ENCODE peak calls at places on chromosome 21, in six cellular contexts. M, W, P, O, Z and J are unnamed samples.

GRCh38 chr21:30707409-30707808 is 11.2 kb downstream of the KRTAP21-3 start:
- DNase-seq in Z (no peak), P (no peak), W (no peak), M (no peak), O (no peak), J (no peak)

GRCh38 chr21:37587635-37588177 is 221.1 kb downstream of the DYRK1A start:
- DNase-seq in O (no peak), Z (no peak), W (no peak), P (no peak), M (no peak), J (no peak)

GRCh38 chr21:36835383-36835795 is 131.1 kb downstream of the HLCS start:
- DNase-seq in M (no peak), W (no peak), O (no peak), P (no peak), Z (no peak), J (no peak)

GRCh38 chr21:44965251-44966022 is 25.6 kb downstream of the SLX9 start:
- DNase-seq in M (no peak), W (no peak), Z (peak; percentile 12), P (no peak), O (no peak), J (no peak)

GRCh38 chr21:43697758-43698643 is 20.9 kb upstream of the PDXK start:
- DNase-seq in O (peak; percentile 28), W (no peak), P (no peak), Z (no peak), M (no peak), J (peak; percentile 22)

GRCh38 chr21:14114251-14114650 is 96.5 kb downstream of the LIPI start:
- DNase-seq in W (peak; percentile 71), M (no peak), O (no peak), P (no peak), Z (no peak), J (peak; percentile 23)

GRCh38 chr21:45293726-45294401 is 6.2 kb upstream of the POFUT2 start:
- DNase-seq in M (no peak), W (no peak), Z (peak; percentile 64), P (no peak), O (peak; percentile 80), J (no peak)

GRCh38 chr21:29196021-29196663 is 65.7 kb downstream of the MAP3K7CL start:
- DNase-seq in M (peak; percentile 91), W (peak; percentile 96), P (peak; percentile 85), O (no peak), Z (peak; percentile 56), J (peak; percentile 95)

GRCh38 chr21:27545754-27546349 is 579.0 kb upstream of the ADAMTS5 start:
- DNase-seq in Z (no peak), W (no peak), P (no peak), M (no peak), O (no peak), J (no peak)

GRCh38 chr21:33543505-33544129 is 779 bp downstream of the SON start:
- DNase-seq in O (peak; percentile 84), Z (peak; percentile 75), P (peak; percentile 16), W (peak; percentile 40), M (peak; percentile 51), J (peak; percentile 66)

GRCh38 chr21:27146268-27146667 is 179.4 kb upstream of the ADAMTS5 start:
- DNase-seq in O (no peak), W (no peak), Z (no peak), P (no peak), M (no peak), J (no peak)

GRCh38 chr21:29155118-29155932 is 24.9 kb downstream of the MAP3K7CL start:
- DNase-seq in O (no peak), M (no peak), W (peak; percentile 60), Z (peak; percentile 72), P (no peak), J (peak; percentile 37)

GRCh38 chr21:41729701-41730368 is 37.0 kb downstream of the RIPK4 start:
- DNase-seq in Z (no peak), W (peak; percentile 44), O (no peak), M (no peak), P (no peak), J (no peak)

GRCh38 chr21:32484706-32485380 is 72.3 kb downstream of the EVA1C start:
- DNase-seq in M (no peak), O (no peak), W (no peak), P (no peak), Z (no peak), J (no peak)

GRCh38 chr21:14545906-14546480 is at the start of gene SAMSN1:
- DNase-seq in O (no peak), M (no peak), Z (peak; percentile 24), W (peak; percentile 8), P (no peak), J (no peak)

GRCh38 chr21:35792569-35792968 is 267.8 kb downstream of the SETD4 start:
- DNase-seq in M (no peak), W (no peak), O (no peak), P (no peak), Z (no peak), J (no peak)

GRCh38 chr21:35398366-35398982 is 349.4 kb upstream of the RUNX1 start:
- DNase-seq in W (no peak), O (no peak), M (peak; percentile 18), Z (no peak), P (no peak), J (no peak)

GRCh38 chr21:26840206-26840605 is 5.0 kb downstream of the ADAMTS1 start:
- DNase-seq in Z (peak; percentile 34), P (no peak), O (no peak), M (no peak), W (no peak), J (no peak)

GRCh38 chr21:42552407-42553336 is 39.0 kb downstream of the SLC37A1 start:
- DNase-seq in M (no peak), P (no peak), O (peak; percentile 20), W (no peak), Z (no peak), J (no peak)

GRCh38 chr21:46063227-46063626 is 34.7 kb upstream of the COL6A2 start:
- DNase-seq in P (no peak), O (no peak), Z (no peak), W (no peak), M (no peak), J (no peak)

GRCh38 chr21:39037807-39038405 is 145.3 kb downstream of the PSMG1 start:
- DNase-seq in W (peak; percentile 60), M (no peak), O (no peak), Z (no peak), P (no peak), J (peak; percentile 28)

GRCh38 chr21:25776440-25776839 is 41.7 kb downstream of the GABPA start:
- DNase-seq in O (no peak), Z (no peak), W (no peak), M (no peak), P (no peak), J (no peak)

GRCh38 chr21:46091631-46092025 is 6.3 kb upstream of the COL6A2 start:
- DNase-seq in W (no peak), O (no peak), P (no peak), Z (no peak), M (no peak), J (no peak)

GRCh38 chr21:44556879-44557278 is 1.7 kb downstream of the KRTAP10-3 start:
- DNase-seq in P (no peak), O (no peak), W (no peak), M (no peak), Z (no peak), J (no peak)

GRCh38 chr21:28393279-28393678 is 599.4 kb downstream of the LTN1 start:
- DNase-seq in P (no peak), M (no peak), W (peak; percentile 97), O (no peak), Z (no peak), J (peak; percentile 95)

GRCh38 chr21:37030864-37031263 is 24.4 kb downstream of the RIPPLY3 start:
- DNase-seq in P (no peak), W (no peak), M (no peak), O (no peak), Z (no peak), J (no peak)

GRCh38 chr21:45320991-45321656 is 33.4 kb upstream of the POFUT2 start:
- DNase-seq in Z (peak; percentile 16), W (no peak), P (no peak), M (no peak), O (no peak), J (no peak)

GRCh38 chr21:41112740-41113692 is 54.9 kb upstream of the BACE2 start:
- DNase-seq in O (no peak), W (peak; percentile 56), P (peak; percentile 46), M (peak; percentile 84), Z (no peak), J (peak; percentile 91)

GRCh38 chr21:29022141-29022540 is 2.3 kb upstream of the USP16 start:
- DNase-seq in W (no peak), O (no peak), P (no peak), M (peak; percentile 21), Z (no peak), J (peak; percentile 28)

GRCh38 chr21:32184059-32184458 is 94.8 kb downstream of the MIS18A start:
- DNase-seq in O (no peak), P (no peak), Z (no peak), W (no peak), M (no peak), J (no peak)